ENCODE peak calls at places on chromosomes 1 and 21, in seven cellular contexts. One of them, this sample, is unnamed.

GRCh38 chr1:24868016-24868875 is 61.8 kb downstream of the RUNX3 start:
- DNase-seq in psoas muscle: no peak
- DNase-seq in T-helper 9 cell: no peak
- DNase-seq in lung: peak; percentile 22
- DNase-seq in AG20443: no peak
- DNase-seq in stimulated activated CD8-positive, alpha-beta memory T cell treated with anti-CD3 and anti-CD28 coated beads, Interleukin-7, amount 100 ng/mL, for 1 hour: no peak
- DNase-seq in left colon: no peak
- DNase-seq in this sample: no peak

GRCh38 chr1:206776239-206776638 is 3.9 kb upstream of the IL10 start:
- DNase-seq in psoas muscle: no peak
- DNase-seq in T-helper 9 cell: no peak
- DNase-seq in lung: no peak
- DNase-seq in AG20443: no peak
- DNase-seq in stimulated activated CD8-positive, alpha-beta memory T cell treated with anti-CD3 and anti-CD28 coated beads, Interleukin-7, amount 100 ng/mL, for 1 hour: no peak
- DNase-seq in left colon: no peak
- DNase-seq in this sample: no peak

GRCh38 chr1:162872981-162873380 is 12.0 kb upstream of the CCDC190 start:
- DNase-seq in psoas muscle: no peak
- DNase-seq in T-helper 9 cell: no peak
- DNase-seq in lung: no peak
- DNase-seq in AG20443: no peak
- DNase-seq in stimulated activated CD8-positive, alpha-beta memory T cell treated with anti-CD3 and anti-CD28 coated beads, Interleukin-7, amount 100 ng/mL, for 1 hour: no peak
- DNase-seq in left colon: no peak
- DNase-seq in this sample: no peak

GRCh38 chr1:63367218-63368103 is at the start of gene ALG6:
- DNase-seq in psoas muscle: peak; percentile 96
- DNase-seq in T-helper 9 cell: peak; percentile 77
- DNase-seq in lung: peak; percentile 93
- DNase-seq in AG20443: peak; percentile 100
- DNase-seq in stimulated activated CD8-positive, alpha-beta memory T cell treated with anti-CD3 and anti-CD28 coated beads, Interleukin-7, amount 100 ng/mL, for 1 hour: peak; percentile 84
- DNase-seq in left colon: peak; percentile 95
- DNase-seq in this sample: peak; percentile 85

GRCh38 chr21:41589131-41589530 is 81.2 kb upstream of the TMPRSS2 start:
- DNase-seq in psoas muscle: no peak
- DNase-seq in T-helper 9 cell: no peak
- DNase-seq in lung: no peak
- DNase-seq in AG20443: no peak
- DNase-seq in stimulated activated CD8-positive, alpha-beta memory T cell treated with anti-CD3 and anti-CD28 coated beads, Interleukin-7, amount 100 ng/mL, for 1 hour: no peak
- DNase-seq in left colon: peak; percentile 2
- DNase-seq in this sample: no peak

GRCh38 chr1:226990133-226990716 is 50.1 kb downstream of the COQ8A start:
- DNase-seq in psoas muscle: peak; percentile 34
- DNase-seq in T-helper 9 cell: no peak
- DNase-seq in lung: no peak
- DNase-seq in AG20443: no peak
- DNase-seq in stimulated activated CD8-positive, alpha-beta memory T cell treated with anti-CD3 and anti-CD28 coated beads, Interleukin-7, amount 100 ng/mL, for 1 hour: no peak
- DNase-seq in left colon: peak; percentile 80
- DNase-seq in this sample: no peak

GRCh38 chr1:93597697-93598096 is 83.9 kb downstream of the BCAR3 start:
- DNase-seq in psoas muscle: no peak
- DNase-seq in T-helper 9 cell: no peak
- DNase-seq in lung: no peak
- DNase-seq in AG20443: no peak
- DNase-seq in stimulated activated CD8-positive, alpha-beta memory T cell treated with anti-CD3 and anti-CD28 coated beads, Interleukin-7, amount 100 ng/mL, for 1 hour: no peak
- DNase-seq in left colon: no peak
- DNase-seq in this sample: no peak

GRCh38 chr21:37257967-37258877 is 8.9 kb downstream of the VPS26C start:
- DNase-seq in psoas muscle: peak; percentile 52
- DNase-seq in T-helper 9 cell: peak; percentile 67
- DNase-seq in lung: peak; percentile 70
- DNase-seq in AG20443: peak; percentile 70
- DNase-seq in stimulated activated CD8-positive, alpha-beta memory T cell treated with anti-CD3 and anti-CD28 coated beads, Interleukin-7, amount 100 ng/mL, for 1 hour: peak; percentile 45
- DNase-seq in left colon: peak; percentile 70
- DNase-seq in this sample: no peak

GRCh38 chr1:3026581-3027511 is 5.6 kb downstream of the ACTRT2 start:
- DNase-seq in psoas muscle: no peak
- DNase-seq in T-helper 9 cell: no peak
- DNase-seq in lung: no peak
- DNase-seq in AG20443: no peak
- DNase-seq in stimulated activated CD8-positive, alpha-beta memory T cell treated with anti-CD3 and anti-CD28 coated beads, Interleukin-7, amount 100 ng/mL, for 1 hour: no peak
- DNase-seq in left colon: no peak
- DNase-seq in this sample: no peak

GRCh38 chr1:46288485-46289133 is 14.8 kb downstream of the LRRC41 start:
- DNase-seq in psoas muscle: no peak
- DNase-seq in T-helper 9 cell: no peak
- DNase-seq in lung: no peak
- DNase-seq in AG20443: peak; percentile 60
- DNase-seq in stimulated activated CD8-positive, alpha-beta memory T cell treated with anti-CD3 and anti-CD28 coated beads, Interleukin-7, amount 100 ng/mL, for 1 hour: no peak
- DNase-seq in left colon: no peak
- DNase-seq in this sample: no peak

GRCh38 chr1:12690156-12690555 is 25.8 kb upstream of the AADACL3 start:
- DNase-seq in psoas muscle: no peak
- DNase-seq in T-helper 9 cell: no peak
- DNase-seq in lung: no peak
- DNase-seq in AG20443: no peak
- DNase-seq in stimulated activated CD8-positive, alpha-beta memory T cell treated with anti-CD3 and anti-CD28 coated beads, Interleukin-7, amount 100 ng/mL, for 1 hour: no peak
- DNase-seq in left colon: no peak
- DNase-seq in this sample: peak; percentile 60

GRCh38 chr1:160114085-160114484 is 1.5 kb upstream of the ATP1A2 start:
- DNase-seq in psoas muscle: no peak
- DNase-seq in T-helper 9 cell: no peak
- DNase-seq in lung: no peak
- DNase-seq in AG20443: no peak
- DNase-seq in stimulated activated CD8-positive, alpha-beta memory T cell treated with anti-CD3 and anti-CD28 coated beads, Interleukin-7, amount 100 ng/mL, for 1 hour: no peak
- DNase-seq in left colon: no peak
- DNase-seq in this sample: no peak

GRCh38 chr1:181987334-181987870 is 74.1 kb downstream of the ZNF648 start:
- DNase-seq in psoas muscle: no peak
- DNase-seq in T-helper 9 cell: no peak
- DNase-seq in lung: no peak
- DNase-seq in AG20443: no peak
- DNase-seq in stimulated activated CD8-positive, alpha-beta memory T cell treated with anti-CD3 and anti-CD28 coated beads, Interleukin-7, amount 100 ng/mL, for 1 hour: no peak
- DNase-seq in left colon: no peak
- DNase-seq in this sample: peak; percentile 62

GRCh38 chr1:182972231-182972630 is 19.3 kb upstream of the SHCBP1L start:
- DNase-seq in psoas muscle: no peak
- DNase-seq in T-helper 9 cell: no peak
- DNase-seq in lung: no peak
- DNase-seq in AG20443: no peak
- DNase-seq in stimulated activated CD8-positive, alpha-beta memory T cell treated with anti-CD3 and anti-CD28 coated beads, Interleukin-7, amount 100 ng/mL, for 1 hour: no peak
- DNase-seq in left colon: no peak
- DNase-seq in this sample: no peak

GRCh38 chr1:6185635-6186382 is 5.7 kb upstream of the CHD5 start:
- DNase-seq in psoas muscle: no peak
- DNase-seq in T-helper 9 cell: no peak
- DNase-seq in lung: no peak
- DNase-seq in AG20443: peak; percentile 28
- DNase-seq in stimulated activated CD8-positive, alpha-beta memory T cell treated with anti-CD3 and anti-CD28 coated beads, Interleukin-7, amount 100 ng/mL, for 1 hour: no peak
- DNase-seq in left colon: no peak
- DNase-seq in this sample: no peak

GRCh38 chr1:43622901-43623780 is 26.8 kb upstream of the KDM4A start:
- DNase-seq in psoas muscle: no peak
- DNase-seq in T-helper 9 cell: no peak
- DNase-seq in lung: no peak
- DNase-seq in AG20443: no peak
- DNase-seq in stimulated activated CD8-positive, alpha-beta memory T cell treated with anti-CD3 and anti-CD28 coated beads, Interleukin-7, amount 100 ng/mL, for 1 hour: no peak
- DNase-seq in left colon: no peak
- DNase-seq in this sample: no peak

GRCh38 chr1:54499097-54500029 is 48.7 kb upstream of the ACOT11 start:
- DNase-seq in psoas muscle: no peak
- DNase-seq in T-helper 9 cell: no peak
- DNase-seq in lung: no peak
- DNase-seq in AG20443: peak; percentile 67
- DNase-seq in stimulated activated CD8-positive, alpha-beta memory T cell treated with anti-CD3 and anti-CD28 coated beads, Interleukin-7, amount 100 ng/mL, for 1 hour: no peak
- DNase-seq in left colon: peak; percentile 53
- DNase-seq in this sample: no peak

GRCh38 chr1:218347713-218348627 is 2.8 kb downstream of the TGFB2 start:
- DNase-seq in psoas muscle: no peak
- DNase-seq in T-helper 9 cell: no peak
- DNase-seq in lung: no peak
- DNase-seq in AG20443: no peak
- DNase-seq in stimulated activated CD8-positive, alpha-beta memory T cell treated with anti-CD3 and anti-CD28 coated beads, Interleukin-7, amount 100 ng/mL, for 1 hour: no peak
- DNase-seq in left colon: no peak
- DNase-seq in this sample: no peak

GRCh38 chr21:45555251-45555556 is 13.0 kb upstream of the SLC19A1 start:
- DNase-seq in psoas muscle: no peak
- DNase-seq in T-helper 9 cell: no peak
- DNase-seq in lung: no peak
- DNase-seq in AG20443: peak; percentile 44
- DNase-seq in stimulated activated CD8-positive, alpha-beta memory T cell treated with anti-CD3 and anti-CD28 coated beads, Interleukin-7, amount 100 ng/mL, for 1 hour: no peak
- DNase-seq in left colon: no peak
- DNase-seq in this sample: no peak